ENCODE peak calls at places on chromosomes 1 and 21, in four cellular contexts. U is kidney epithelial cell, A is endothelial cell of umbilical vein, I is pancreas. D is an unnamed sample.

GRCh38 chr1:1357871-1358432 is 403 bp downstream of the MXRA8 start:
- DNase-seq in U (no peak), A (no peak), I (no peak), D (no peak)

GRCh38 chr1:204286841-204287387 is 72.8 kb downstream of the PLEKHA6 start:
- DNase-seq in U (no peak), A (no peak), I (peak; percentile 67), D (no peak)

GRCh38 chr1:111219466-111220286 is 7.8 kb upstream of the CHI3L2 start:
- DNase-seq in U (no peak), A (no peak), I (no peak), D (no peak)

GRCh38 chr21:36551326-36551725 is 71.4 kb upstream of the CLDN14 start:
- DNase-seq in U (no peak), A (no peak), I (no peak), D (no peak)

GRCh38 chr1:115539061-115539460 is 102.7 kb upstream of the VANGL1 start:
- DNase-seq in U (no peak), A (no peak), I (no peak), D (no peak)

GRCh38 chr1:6157528-6158174 is 22.5 kb downstream of the CHD5 start:
- DNase-seq in U (peak; percentile 65), A (no peak), I (no peak), D (no peak)

GRCh38 chr1:182909578-182909977 is 43.4 kb downstream of the SHCBP1L start:
- DNase-seq in U (no peak), A (no peak), I (no peak), D (no peak)

GRCh38 chr1:19661721-19662228 is 2.9 kb upstream of the HTR6 start:
- DNase-seq in U (no peak), A (peak; percentile 57), I (no peak), D (no peak)

GRCh38 chr1:37513795-37514349 is 694 bp downstream of the MEAF6 start:
- DNase-seq in U (no peak), A (peak; percentile 39), I (peak; percentile 61), D (no peak)

GRCh38 chr1:25543425-25544242 is at the start of gene LDLRAP1:
- DNase-seq in U (no peak), A (peak; percentile 74), I (peak; percentile 86), D (no peak)

GRCh38 chr1:204254031-204254661 is 40.4 kb upstream of the GOLT1A start:
- DNase-seq in U (peak; percentile 28), A (no peak), I (no peak), D (peak; percentile 94)

GRCh38 chr1:84959294-84959693 is 37.6 kb downstream of the MCOLN2 start:
- DNase-seq in U (no peak), A (no peak), I (no peak), D (peak; percentile 88)

GRCh38 chr1:14962407-14962806 is 191.1 kb upstream of the TMEM51 start:
- DNase-seq in U (no peak), A (no peak), I (no peak), D (no peak)
- H3K36me3 ChIP-seq in U (peaks cover 2% of the 10 kb centered on the region), A (no peaks in the 10 kb centered on the region), I (no peaks in the 10 kb centered on the region), D (peaks cover 16% of the 10 kb centered on the region)

DNA sequence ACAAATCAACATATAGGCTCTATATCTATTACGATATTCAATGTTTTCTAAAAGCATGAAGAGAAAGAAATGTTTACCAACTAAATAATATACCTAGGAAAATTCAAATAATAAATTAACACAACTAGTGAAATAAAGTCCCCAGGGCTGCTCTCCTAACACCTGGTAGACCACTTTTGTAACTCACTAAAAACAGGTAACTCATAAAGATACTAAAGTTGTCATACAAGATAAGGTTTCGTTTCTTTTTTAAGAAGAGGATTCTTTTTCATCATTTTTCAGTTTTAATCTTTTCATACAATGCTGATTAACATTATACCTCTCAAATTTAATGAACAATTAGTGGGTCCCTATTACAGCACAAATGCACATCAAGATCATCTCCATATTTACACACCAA is 99.0 kb downstream of the ZZZ3 start:
- DNase-seq in U (no peak), A (no peak), I (no peak), D (no peak)
- H3K36me3 ChIP-seq in U (no peaks in the 10 kb centered on the region), A (peaks cover 3% of the 10 kb centered on the region), I (no peaks in the 10 kb centered on the region), D (peaks cover 52% of the 10 kb centered on the region)

GRCh38 chr1:40755052-40755451 is 28.5 kb upstream of the KCNQ4 start:
- DNase-seq in U (no peak), A (no peak), I (no peak), D (no peak)
- H3K36me3 ChIP-seq in U (peaks cover 2% of the 10 kb centered on the region), A (no peaks in the 10 kb centered on the region), I (peaks cover 3% of the 10 kb centered on the region), D (peaks cover 90% of the 10 kb centered on the region)

GRCh38 chr1:87100271-87100670 is 185.8 kb downstream of the HS2ST1 start:
- DNase-seq in U (no peak), A (no peak), I (no peak), D (no peak)
- H3K36me3 ChIP-seq in U (no peaks in the 10 kb centered on the region), A (no peaks in the 10 kb centered on the region), I (no peaks in the 10 kb centered on the region), D (no peaks in the 10 kb centered on the region)

GRCh38 chr1:17688217-17688810 is 66.8 kb upstream of the ACTL8 start:
- DNase-seq in U (no peak), A (no peak), I (no peak), D (no peak)

GRCh38 chr1:17687125-17687524 is 68.0 kb upstream of the ACTL8 start:
- DNase-seq in U (no peak), A (no peak), I (no peak), D (no peak)

GRCh38 chr1:17696417-17697301 is 58.5 kb upstream of the ACTL8 start:
- DNase-seq in U (peak; percentile 25), A (peak; percentile 43), I (no peak), D (no peak)

GRCh38 chr1:17691147-17691634 is 63.9 kb upstream of the ACTL8 start:
- DNase-seq in U (no peak), A (no peak), I (no peak), D (no peak)

GRCh38 chr1:17692645-17693044 is 62.5 kb upstream of the ACTL8 start:
- DNase-seq in U (no peak), A (no peak), I (no peak), D (no peak)
- H3K36me3 ChIP-seq in U (peaks cover 1% of the 10 kb centered on the region), A (no peaks in the 10 kb centered on the region), I (peaks cover 46% of the 10 kb centered on the region), D (peaks cover 87% of the 10 kb centered on the region)

GRCh38 chr1:90924982-90925381 is 96.9 kb downstream of the ZNF644 start:
- DNase-seq in U (no peak), A (no peak), I (no peak), D (no peak)

GRCh38 chr1:90922996-90923395 is 98.8 kb downstream of the ZNF644 start:
- DNase-seq in U (no peak), A (no peak), I (no peak), D (no peak)

GRCh38 chr1:90922202-90922601 is 99.6 kb downstream of the ZNF644 start:
- DNase-seq in U (no peak), A (no peak), I (no peak), D (no peak)

GRCh38 chr1:90919900-90920299 is 101.9 kb downstream of the ZNF644 start:
- DNase-seq in U (no peak), A (no peak), I (no peak), D (no peak)

DNA sequence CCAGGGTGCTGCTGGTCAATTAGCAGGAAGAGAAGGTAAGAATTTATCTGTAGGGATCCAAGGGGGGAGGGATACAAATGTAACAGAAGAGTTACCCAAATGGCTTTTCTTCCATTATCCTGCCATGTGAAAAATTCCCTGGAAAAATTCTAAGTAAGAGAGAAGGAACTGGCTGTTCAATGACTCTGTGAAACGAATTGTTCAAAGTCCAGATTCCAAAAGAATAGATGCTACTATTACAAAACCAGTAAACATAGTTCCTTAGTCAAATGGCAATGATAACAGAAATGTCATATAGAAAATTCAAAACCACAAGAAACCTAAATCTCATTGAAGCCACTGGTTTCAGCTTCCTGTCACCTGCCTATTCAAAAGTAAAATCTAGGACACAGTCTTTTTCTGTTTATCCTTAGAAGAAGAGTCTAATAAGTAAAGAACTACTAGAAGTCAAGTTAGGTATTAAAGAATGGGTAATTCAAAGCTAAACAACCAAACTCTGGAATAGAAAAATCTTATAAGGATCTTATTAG is 102.6 kb downstream of the ZNF644 start:
- DNase-seq in U (no peak), A (no peak), I (no peak), D (no peak)
- H3K36me3 ChIP-seq in U (peaks cover 1% of the 10 kb centered on the region), A (peaks cover 7% of the 10 kb centered on the region), I (no peaks in the 10 kb centered on the region), D (peaks cover 13% of the 10 kb centered on the region)

GRCh38 chr21:46207006-46207919 is 21.3 kb downstream of the LSS start:
- DNase-seq in U (no peak), A (no peak), I (no peak), D (no peak)

GRCh38 chr21:46206163-46207005 is 22.1 kb upstream of the SPATC1L start:
- DNase-seq in U (no peak), A (no peak), I (no peak), D (no peak)

GRCh38 chr21:46207920-46208571 is 20.5 kb downstream of the LSS start:
- DNase-seq in U (no peak), A (no peak), I (no peak), D (no peak)

GRCh38 chr21:46205121-46205520 is 20.9 kb upstream of the SPATC1L start:
- DNase-seq in U (no peak), A (no peak), I (no peak), D (no peak)

DNA sequence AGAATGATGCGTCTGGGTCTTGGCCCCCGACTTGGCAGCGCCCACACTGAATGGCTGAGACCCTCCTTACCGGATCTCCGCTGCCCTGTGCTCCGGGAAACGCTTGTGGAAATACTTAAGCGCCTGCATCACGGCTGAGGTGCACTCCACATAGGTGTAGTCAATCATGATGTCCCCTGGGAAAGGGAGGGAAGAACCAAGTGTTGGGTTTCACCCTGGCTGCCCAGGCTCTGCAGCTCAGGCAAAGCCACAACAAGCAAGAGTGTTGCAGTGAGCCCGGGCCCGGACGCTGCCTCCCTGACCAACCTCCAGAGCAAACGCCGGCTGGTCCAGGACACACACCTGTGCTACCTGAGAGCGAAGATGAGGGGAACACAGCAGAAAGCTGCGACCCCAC is 21.5 kb upstream of the SPATC1L start:
- DNase-seq in U (no peak), A (no peak), I (no peak), D (no peak)
- H3K36me3 ChIP-seq in U (peaks cover 2% of the 10 kb centered on the region), A (peaks cover 14% of the 10 kb centered on the region), I (peaks cover 11% of the 10 kb centered on the region), D (peaks cover 83% of the 10 kb centered on the region)

GRCh38 chr1:32666866-32667566 is 16.0 kb downstream of the RBBP4 start:
- DNase-seq in U (peak; percentile 47), A (no peak), I (no peak), D (no peak)
- H3K36me3 ChIP-seq in U (peaks cover 3% of the 10 kb centered on the region), A (peaks cover 19% of the 10 kb centered on the region), I (peaks cover 43% of the 10 kb centered on the region), D (peaks cover 93% of the 10 kb centered on the region)